ENCODE peak calls at places on chromosome 14, in four cellular contexts. One of them, this sample, is unnamed.

GRCh38 chr14:33475623-33476022 is 475.3 kb downstream of the EGLN3 start:
- DNase-seq in K562: no peak
- DNase-seq in HepG2: peak; percentile 58
- DNase-seq in GM12878: no peak
- DNase-seq in this sample: peak; percentile 75

GRCh38 chr14:31096255-31096654 is 70.1 kb upstream of the STRN3 start:
- DNase-seq in HepG2: no peak
- DNase-seq in GM12878: no peak
- DNase-seq in K562: no peak
- DNase-seq in this sample: no peak

GRCh38 chr14:32080001-32080510 is 3.0 kb downstream of the ARHGAP5 start:
- DNase-seq in K562: no peak
- DNase-seq in HepG2: no peak
- DNase-seq in GM12878: no peak
- DNase-seq in this sample: no peak

GRCh38 chr14:99790201-99790977 is 2.8 kb upstream of the EML1 start:
- DNase-seq in GM12878: no peak
- DNase-seq in K562: no peak
- DNase-seq in HepG2: no peak
- DNase-seq in this sample: no peak

GRCh38 chr14:30790827-30791226 is 83.5 kb upstream of the COCH start:
- DNase-seq in GM12878: no peak
- DNase-seq in K562: no peak
- DNase-seq in HepG2: no peak
- DNase-seq in this sample: no peak

GRCh38 chr14:101471723-101472517 is 89.4 kb upstream of the DIO3 start:
- DNase-seq in K562: no peak
- DNase-seq in GM12878: no peak
- DNase-seq in HepG2: no peak
- DNase-seq in this sample: no peak

GRCh38 chr14:81132492-81132891 is 88.3 kb downstream of the GTF2A1 start:
- DNase-seq in GM12878: no peak
- DNase-seq in K562: no peak
- DNase-seq in HepG2: no peak
- DNase-seq in this sample: no peak

GRCh38 chr14:99451234-99451633 is 29.4 kb downstream of the SETD3 start:
- DNase-seq in GM12878: no peak
- DNase-seq in K562: no peak
- DNase-seq in HepG2: no peak
- DNase-seq in this sample: no peak

GRCh38 chr14:32417956-32418552 is 89.0 kb downstream of the AKAP6 start:
- DNase-seq in HepG2: no peak
- DNase-seq in GM12878: no peak
- DNase-seq in K562: no peak
- DNase-seq in this sample: no peak

GRCh38 chr14:70981005-70981952 is 74.0 kb downstream of the PCNX1 start:
- DNase-seq in GM12878: no peak
- DNase-seq in K562: no peak
- DNase-seq in HepG2: no peak
- DNase-seq in this sample: no peak

GRCh38 chr14:101408077-101408831 is 153.0 kb upstream of the DIO3 start:
- DNase-seq in GM12878: no peak
- DNase-seq in K562: no peak
- DNase-seq in HepG2: no peak
- DNase-seq in this sample: no peak

GRCh38 chr14:72450473-72451044 is 443.3 kb downstream of the DPF3 start:
- DNase-seq in GM12878: no peak
- DNase-seq in K562: no peak
- DNase-seq in HepG2: no peak
- DNase-seq in this sample: no peak

GRCh38 chr14:30527196-30527595 is 31.8 kb upstream of the G2E3 start:
- DNase-seq in GM12878: no peak
- DNase-seq in HepG2: no peak
- DNase-seq in K562: no peak
- DNase-seq in this sample: no peak

GRCh38 chr14:61652526-61653262 is 42.6 kb upstream of the HIF1A start:
- DNase-seq in GM12878: no peak
- DNase-seq in K562: no peak
- DNase-seq in HepG2: no peak
- DNase-seq in this sample: no peak

GRCh38 chr14:96079066-96079465 is 39.9 kb downstream of the C14orf132 start:
- DNase-seq in HepG2: no peak
- DNase-seq in GM12878: no peak
- DNase-seq in K562: no peak
- DNase-seq in this sample: no peak

GRCh38 chr14:57974896-57975295 is 109.0 kb upstream of the SLC35F4 start:
- DNase-seq in HepG2: no peak
- DNase-seq in K562: no peak
- DNase-seq in GM12878: no peak
- DNase-seq in this sample: no peak

DNA sequence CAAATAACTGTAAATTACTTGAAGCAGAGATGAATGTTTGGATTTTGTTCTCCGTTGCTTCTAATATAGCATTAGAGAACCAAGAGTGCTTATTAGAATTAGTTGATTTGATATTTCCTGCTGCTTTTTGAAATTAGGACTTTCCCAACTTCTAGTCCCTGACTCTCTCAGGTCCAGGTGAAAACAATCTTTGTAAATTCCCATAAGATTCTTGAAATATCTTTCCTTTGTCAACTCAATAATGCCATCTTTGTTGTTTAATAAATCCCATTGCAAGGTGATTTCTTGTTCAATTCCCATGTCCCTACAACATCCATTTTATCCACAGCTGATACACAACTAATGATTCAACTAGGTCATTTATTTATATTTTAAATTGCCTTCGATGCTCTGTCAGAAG is at the start of gene OR4K2:
- DNase-seq in HepG2: no peak
- DNase-seq in GM12878: no peak
- DNase-seq in K562: no peak
- DNase-seq in this sample: no peak
- TF ChIP-seq CBFB in HepG2: no peak
- TF ChIP-seq CBFB in GM12878: no peak
- TF ChIP-seq CBFB in K562: no peak
- TF ChIP-seq CBFB in this sample: no peak

DNA sequence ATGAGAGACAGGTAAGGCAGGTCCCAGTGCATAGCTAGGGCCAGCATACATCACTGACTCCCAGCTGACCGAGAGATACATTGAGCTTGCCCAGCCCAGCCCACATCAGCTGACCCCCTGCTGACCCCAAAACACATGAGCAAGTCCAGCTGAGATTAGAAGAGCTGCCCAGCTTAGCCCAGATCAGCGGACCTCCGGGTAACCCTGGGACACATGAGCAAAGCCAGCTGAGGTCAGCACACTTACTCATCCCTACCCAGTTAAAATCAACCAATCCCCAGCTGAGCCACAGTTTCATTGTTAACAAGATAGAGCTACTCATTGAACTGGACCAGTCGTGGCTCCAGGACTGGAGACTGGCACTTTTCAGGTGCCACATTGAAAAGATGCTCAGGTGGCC is 21.8 kb upstream of the FBXO34 start:
- DNase-seq in HepG2: no peak
- DNase-seq in GM12878: no peak
- DNase-seq in K562: no peak
- DNase-seq in this sample: no peak
- TF ChIP-seq CBFB in HepG2: no peak
- TF ChIP-seq CBFB in GM12878: no peak
- TF ChIP-seq CBFB in K562: no peak
- TF ChIP-seq CBFB in this sample: no peak

GRCh38 chr14:85811340-85811739 is 281.4 kb downstream of the FLRT2 start:
- DNase-seq in K562: no peak
- DNase-seq in GM12878: no peak
- DNase-seq in HepG2: no peak
- DNase-seq in this sample: no peak
- TF ChIP-seq CBFB in K562: no peak
- TF ChIP-seq CBFB in GM12878: no peak
- TF ChIP-seq CBFB in HepG2: no peak
- TF ChIP-seq CBFB in this sample: no peak

GRCh38 chr14:52860910-52861309 is 69.5 kb upstream of the GNPNAT1 start:
- DNase-seq in HepG2: no peak
- DNase-seq in GM12878: no peak
- DNase-seq in K562: no peak
- DNase-seq in this sample: no peak

GRCh38 chr14:52868911-52869611 is 77.7 kb upstream of the GNPNAT1 start:
- DNase-seq in K562: no peak
- DNase-seq in HepG2: no peak
- DNase-seq in GM12878: no peak
- DNase-seq in this sample: no peak

GRCh38 chr14:52862652-52863338 is 71.4 kb upstream of the GNPNAT1 start:
- DNase-seq in HepG2: no peak
- DNase-seq in K562: no peak
- DNase-seq in GM12878: no peak
- DNase-seq in this sample: no peak

GRCh38 chr14:52860209-52860608 is 68.8 kb upstream of the GNPNAT1 start:
- DNase-seq in GM12878: no peak
- DNase-seq in K562: no peak
- DNase-seq in HepG2: no peak
- DNase-seq in this sample: no peak

GRCh38 chr14:52863339-52863700 is 71.9 kb upstream of the GNPNAT1 start:
- DNase-seq in K562: no peak
- DNase-seq in HepG2: no peak
- DNase-seq in GM12878: no peak
- DNase-seq in this sample: no peak
- TF ChIP-seq CBFB in K562: no peak
- TF ChIP-seq CBFB in HepG2: no peak
- TF ChIP-seq CBFB in GM12878: no peak
- TF ChIP-seq CBFB in this sample: no peak

DNA sequence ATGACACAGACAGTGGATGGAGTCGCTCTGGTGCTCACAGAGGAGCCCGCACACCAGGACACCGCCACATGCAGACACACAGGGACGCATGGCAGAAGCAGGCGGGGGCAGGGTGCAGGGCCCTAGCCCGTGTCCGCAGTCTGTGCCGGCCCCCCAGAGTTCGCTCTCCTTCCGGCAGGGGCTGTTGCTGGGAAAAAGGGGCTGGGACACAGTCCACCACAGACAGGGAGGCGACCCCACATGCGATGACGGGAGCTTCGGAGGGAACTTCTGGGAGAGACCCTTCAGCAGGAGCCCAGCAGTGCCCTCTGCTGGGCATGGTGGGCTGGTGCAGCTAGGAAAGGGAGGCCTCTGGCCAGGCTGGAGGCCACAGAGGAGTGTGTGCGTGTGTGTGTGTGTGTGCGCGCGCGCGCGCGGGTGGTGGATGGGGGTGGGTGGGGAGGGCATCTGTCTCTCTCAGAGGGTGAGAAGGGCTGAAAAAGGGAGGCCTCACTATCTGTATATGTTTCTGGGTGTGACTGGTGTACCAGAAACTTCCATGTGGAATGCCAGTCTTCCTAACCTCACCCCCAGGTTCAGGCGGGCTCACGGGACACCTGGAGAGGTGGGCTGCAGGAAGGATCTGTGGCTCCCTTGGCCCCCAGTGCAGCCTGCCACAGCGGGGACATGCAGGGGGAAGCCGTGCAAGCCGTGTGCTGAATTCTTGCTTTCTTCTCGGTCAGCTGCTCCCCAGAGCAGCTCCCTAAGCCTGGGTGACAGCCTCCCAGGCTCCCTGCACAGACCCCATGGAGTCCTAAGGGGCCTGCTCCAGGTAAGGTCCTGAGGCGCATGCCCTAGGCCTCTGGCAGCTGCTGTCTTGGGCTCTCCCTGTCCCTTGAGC is 60.7 kb downstream of the PLEKHG3 start:
- DNase-seq in HepG2: peak; percentile 53
- DNase-seq in GM12878: no peak
- DNase-seq in K562: peak; percentile 65
- DNase-seq in this sample: peak; percentile 86
- TF ChIP-seq CBFB in HepG2: no peak
- TF ChIP-seq CBFB in GM12878: no peak
- TF ChIP-seq CBFB in K562: no peak
- TF ChIP-seq CBFB in this sample: no peak

GRCh38 chr14:24080888-24081738 is 9.8 kb downstream of the CPNE6 start:
- DNase-seq in HepG2: peak; percentile 38
- DNase-seq in GM12878: no peak
- DNase-seq in K562: peak; percentile 79
- DNase-seq in this sample: peak; percentile 69
- TF ChIP-seq CBFB in HepG2: no peak
- TF ChIP-seq CBFB in GM12878: no peak
- TF ChIP-seq CBFB in K562: no peak
- TF ChIP-seq CBFB in this sample: no peak

GRCh38 chr14:68361231-68361630 is 431.6 kb downstream of the ZFP36L1 start:
- DNase-seq in K562: no peak
- DNase-seq in HepG2: no peak
- DNase-seq in GM12878: no peak
- DNase-seq in this sample: no peak

GRCh38 chr14:68362841-68363240 is 430.0 kb downstream of the ZFP36L1 start:
- DNase-seq in K562: no peak
- DNase-seq in GM12878: no peak
- DNase-seq in HepG2: no peak
- DNase-seq in this sample: no peak

GRCh38 chr14:68358500-68358899 is 434.4 kb downstream of the ZFP36L1 start:
- DNase-seq in GM12878: no peak
- DNase-seq in HepG2: no peak
- DNase-seq in K562: no peak
- DNase-seq in this sample: no peak

GRCh38 chr14:68358978-68359861 is 433.6 kb downstream of the ZFP36L1 start:
- DNase-seq in HepG2: no peak
- DNase-seq in K562: no peak
- DNase-seq in GM12878: no peak
- DNase-seq in this sample: no peak

GRCh38 chr14:68359862-68360552 is 432.9 kb downstream of the ZFP36L1 start:
- DNase-seq in HepG2: no peak
- DNase-seq in GM12878: no peak
- DNase-seq in K562: peak; percentile 6
- DNase-seq in this sample: no peak
- TF ChIP-seq CBFB in HepG2: no peak
- TF ChIP-seq CBFB in GM12878: no peak
- TF ChIP-seq CBFB in K562: no peak
- TF ChIP-seq CBFB in this sample: no peak

DNA sequence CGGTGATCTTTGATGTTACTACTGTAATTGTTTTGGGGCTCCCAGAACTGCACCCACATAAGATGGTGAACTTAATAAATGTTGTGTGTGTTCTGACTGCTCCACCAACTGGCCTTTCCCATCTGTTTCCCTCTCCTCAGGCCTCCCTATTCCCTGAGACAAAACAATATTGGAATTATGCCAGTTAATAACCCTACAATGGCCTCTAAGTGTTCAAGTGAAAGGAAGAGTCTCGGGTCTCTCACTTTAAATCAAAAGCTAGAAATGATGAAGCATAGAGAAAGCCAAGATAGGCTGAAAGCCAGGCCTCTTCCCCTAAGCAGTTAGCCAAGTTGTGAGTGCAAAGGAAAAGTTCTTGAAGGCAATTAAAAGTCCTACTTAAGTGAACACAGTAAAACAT is 13.4 kb downstream of the ACOT6 start:
- DNase-seq in GM12878: no peak
- DNase-seq in HepG2: no peak
- DNase-seq in K562: no peak
- DNase-seq in this sample: no peak
- TF ChIP-seq CBFB in GM12878: no peak
- TF ChIP-seq CBFB in HepG2: no peak
- TF ChIP-seq CBFB in K562: no peak
- TF ChIP-seq CBFB in this sample: no peak

GRCh38 chr14:92940543-92940942 is 17.6 kb downstream of the CHGA start:
- DNase-seq in GM12878: no peak
- DNase-seq in K562: no peak
- DNase-seq in HepG2: no peak
- DNase-seq in this sample: no peak
- TF ChIP-seq CBFB in GM12878: no peak
- TF ChIP-seq CBFB in K562: no peak
- TF ChIP-seq CBFB in HepG2: no peak
- TF ChIP-seq CBFB in this sample: no peak